ENCODE peak calls at places on chromosome 9, in seven cellular contexts. E is esophagus squamous epithelium; A is H9; J is uterus; H is OCI-LY7; D is CD8-positive, alpha-beta T cell; N is Panc1. K is an unnamed sample.

GRCh38 chr9:113604393-113604792 is 140.9 kb downstream of the RGS3 start:
- DNase-seq in E (no peak), A (no peak), J (no peak), H (no peak), D (no peak), N (no peak), K (no peak)

GRCh38 chr9:71604197-71605063 is 163.9 kb downstream of the CEMIP2 start:
- DNase-seq in E (peak), A (peak), J (peak), H (peak), D (peak), N (peak), K (peak)

GRCh38 chr9:88044200-88044599 is 69.9 kb upstream of the CDK20 start:
- DNase-seq in E (no peak), A (no peak), J (no peak), H (no peak), D (no peak), N (no peak), K (no peak)

GRCh38 chr9:77912895-77913693 is 118.5 kb downstream of the GNAQ start:
- DNase-seq in E (no peak), A (no peak), J (no peak), H (no peak), D (no peak), N (no peak), K (no peak)

GRCh38 chr9:20240498-20240897 is 381.8 kb downstream of the MLLT3 start:
- DNase-seq in E (no peak), A (no peak), J (no peak), H (no peak), D (no peak), N (no peak), K (no peak)

GRCh38 chr9:128118971-128119665 is 8.4 kb downstream of the PTGES2 start:
- DNase-seq in E (no peak), A (peak), J (peak), H (no peak), D (no peak), N (no peak), K (no peak)

GRCh38 chr9:136078498-136079011 is 16.5 kb downstream of the NACC2 start:
- DNase-seq in E (no peak), A (peak), J (no peak), H (no peak), D (no peak), N (no peak), K (no peak)

GRCh38 chr9:129910628-129911567 is 75.6 kb downstream of the USP20 start:
- DNase-seq in E (no peak), A (no peak), J (no peak), H (no peak), D (no peak), N (peak), K (no peak)

GRCh38 chr9:4315582-4316215 is 15.8 kb upstream of the GLIS3 start:
- DNase-seq in E (no peak), A (peak), J (peak), H (peak), D (peak), N (no peak), K (peak)

GRCh38 chr9:4750021-4750673 is 9.1 kb upstream of the AK3 start:
- DNase-seq in E (no peak), A (no peak), J (no peak), H (peak), D (no peak), N (no peak), K (peak)

GRCh38 chr9:27732494-27732893 is 159.2 kb upstream of the C9orf72 start:
- DNase-seq in E (no peak), A (no peak), J (no peak), H (no peak), D (no peak), N (no peak), K (no peak)

GRCh38 chr9:18906656-18907395 is 126.2 kb downstream of the SAXO1 start:
- DNase-seq in E (no peak), A (no peak), J (no peak), H (no peak), D (no peak), N (no peak), K (no peak)

GRCh38 chr9:132645711-132646110 is 24.1 kb downstream of the DDX31 start:
- DNase-seq in E (no peak), A (no peak), J (no peak), H (no peak), D (no peak), N (no peak), K (no peak)
- TF ChIP-seq CTCF in E (no peak), A (no peak), J (no peak), H (no peak), D (no peak), N (no peak), K (no peak)

GRCh38 chr9:98536542-98537173 is 172.1 kb downstream of the GABBR2 start:
- DNase-seq in E (no peak), A (peak), J (no peak), H (peak), D (no peak), N (no peak), K (peak)
- TF ChIP-seq CTCF in E (no peak), A (peak), J (no peak), H (peak), D (no peak), N (peak), K (peak)

GRCh38 chr9:125203259-125203658 is 2.9 kb downstream of the RABEPK start:
- DNase-seq in E (no peak), A (no peak), J (no peak), H (no peak), D (no peak), N (no peak), K (no peak)
- TF ChIP-seq CTCF in E (no peak), A (peak), J (no peak), H (peak), D (no peak), N (no peak), K (no peak)

GRCh38 chr9:124946167-124946566 is 5.3 kb upstream of the GOLGA1 start:
- DNase-seq in E (no peak), A (no peak), J (no peak), H (no peak), D (no peak), N (no peak), K (no peak)

GRCh38 chr9:124940894-124941688 is at the start of gene GOLGA1:
- DNase-seq in E (peak), A (peak), J (peak), H (peak), D (peak), N (peak), K (peak)

GRCh38 chr9:124939944-124940343 is 939 bp downstream of the GOLGA1 start:
- DNase-seq in E (no peak), A (no peak), J (no peak), H (peak), D (no peak), N (no peak), K (no peak)

GRCh38 chr9:124940521-124940893 is 376 bp downstream of the GOLGA1 start:
- DNase-seq in E (peak), A (no peak), J (no peak), H (peak), D (no peak), N (no peak), K (no peak)

DNA sequence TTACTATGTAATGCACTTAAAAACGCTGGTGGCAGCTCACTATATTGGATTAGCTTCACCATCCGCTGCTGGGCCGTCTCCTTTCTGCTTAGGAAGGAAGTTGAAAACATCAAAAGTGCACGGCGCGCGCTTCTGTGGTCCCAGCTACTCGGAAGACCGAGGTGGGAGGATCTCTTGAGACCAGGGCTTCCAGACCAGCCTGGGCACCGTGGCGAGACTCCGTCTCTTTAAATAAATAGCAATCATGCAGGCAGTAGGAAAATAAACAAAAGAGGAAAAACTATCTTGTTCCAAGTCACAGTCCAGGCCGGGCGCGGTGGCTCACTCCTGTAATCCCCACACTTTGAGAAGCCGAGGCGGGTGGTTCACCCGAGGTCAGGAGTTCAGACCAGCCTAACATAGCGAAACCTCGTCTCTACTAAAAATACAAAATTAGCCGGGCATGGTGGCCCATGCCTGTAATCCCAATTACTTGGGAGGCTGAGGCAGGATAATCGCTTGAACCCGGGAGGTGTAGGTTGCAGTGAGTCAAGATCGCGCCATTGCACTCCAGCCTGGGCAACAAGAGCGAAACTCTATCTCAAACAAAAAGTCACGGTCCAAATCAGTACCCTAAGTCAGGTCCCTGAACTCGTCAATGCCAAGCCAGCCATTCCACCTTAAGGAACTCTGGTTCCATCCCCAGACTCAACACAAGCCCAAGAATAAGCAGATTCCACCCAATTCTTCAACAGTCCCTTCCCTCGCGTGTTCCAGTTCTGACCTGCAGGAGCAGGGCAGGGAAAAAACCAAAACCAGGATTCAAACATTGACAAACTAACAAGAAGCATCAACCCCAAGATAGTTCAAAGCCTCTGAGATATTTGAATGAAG is 1.0 kb upstream of the GOLGA1 start:
- DNase-seq in E (peak), A (peak), J (peak), H (peak), D (peak), N (no peak), K (no peak)
- TF ChIP-seq CTCF in E (no peak), A (peak), J (no peak), H (no peak), D (no peak), N (no peak), K (no peak)

GRCh38 chr9:23153058-23153457 is 673.0 kb downstream of the ELAVL2 start:
- DNase-seq in E (no peak), A (no peak), J (no peak), H (peak), D (no peak), N (no peak), K (no peak)
- TF ChIP-seq CTCF in E (no peak), A (peak), J (no peak), H (peak), D (no peak), N (no peak), K (no peak)

K was measured in GM13976.